ENCODE peak calls at places on chromosomes 7 and 10, in five cellular contexts. One of them, this sample, is unnamed.

GRCh38 chr10:63264852-63265617 is 131.9 kb downstream of the NRBF2 start:
- DNase-seq in anterior cingulate cortex: no peak
- DNase-seq in stimulated activated CD4-positive, alpha-beta T cell treated with anti-CD3 and anti-CD28 coated beads, Interleukin-4, amount 100 ng/mL, for 48 hours: peak
- DNase-seq in sigmoid colon: no peak
- DNase-seq in activated CD4-positive, alpha-beta T cell treated with anti-CD3 and anti-CD28 coated beads for 48 hours: peak
- DNase-seq in this sample: no peak

GRCh38 chr7:158650821-158651225 is 53.8 kb downstream of the NCAPG2 start:
- DNase-seq in anterior cingulate cortex: no peak
- DNase-seq in sigmoid colon: no peak
- DNase-seq in activated CD4-positive, alpha-beta T cell treated with anti-CD3 and anti-CD28 coated beads for 48 hours: no peak
- DNase-seq in stimulated activated CD4-positive, alpha-beta T cell treated with anti-CD3 and anti-CD28 coated beads, Interleukin-4, amount 100 ng/mL, for 48 hours: no peak
- DNase-seq in this sample: no peak

GRCh38 chr7:52911795-52912194 is 123.6 kb upstream of the POM121L12 start:
- DNase-seq in sigmoid colon: no peak
- DNase-seq in activated CD4-positive, alpha-beta T cell treated with anti-CD3 and anti-CD28 coated beads for 48 hours: no peak
- DNase-seq in stimulated activated CD4-positive, alpha-beta T cell treated with anti-CD3 and anti-CD28 coated beads, Interleukin-4, amount 100 ng/mL, for 48 hours: no peak
- DNase-seq in anterior cingulate cortex: no peak
- DNase-seq in this sample: no peak

GRCh38 chr10:131214521-131215244 is 96.8 kb downstream of the TCERG1L start:
- DNase-seq in stimulated activated CD4-positive, alpha-beta T cell treated with anti-CD3 and anti-CD28 coated beads, Interleukin-4, amount 100 ng/mL, for 48 hours: no peak
- DNase-seq in anterior cingulate cortex: no peak
- DNase-seq in activated CD4-positive, alpha-beta T cell treated with anti-CD3 and anti-CD28 coated beads for 48 hours: no peak
- DNase-seq in sigmoid colon: no peak
- DNase-seq in this sample: no peak

GRCh38 chr7:80124870-80125269 is 9.8 kb upstream of the GNAI1 start:
- DNase-seq in sigmoid colon: no peak
- DNase-seq in stimulated activated CD4-positive, alpha-beta T cell treated with anti-CD3 and anti-CD28 coated beads, Interleukin-4, amount 100 ng/mL, for 48 hours: no peak
- DNase-seq in activated CD4-positive, alpha-beta T cell treated with anti-CD3 and anti-CD28 coated beads for 48 hours: no peak
- DNase-seq in anterior cingulate cortex: no peak
- DNase-seq in this sample: no peak

GRCh38 chr7:51031216-51031615 is 248.5 kb upstream of the GRB10 start:
- DNase-seq in sigmoid colon: no peak
- DNase-seq in anterior cingulate cortex: no peak
- DNase-seq in activated CD4-positive, alpha-beta T cell treated with anti-CD3 and anti-CD28 coated beads for 48 hours: no peak
- DNase-seq in stimulated activated CD4-positive, alpha-beta T cell treated with anti-CD3 and anti-CD28 coated beads, Interleukin-4, amount 100 ng/mL, for 48 hours: no peak
- DNase-seq in this sample: no peak

GRCh38 chr10:51129946-51130554 is 55.8 kb downstream of the PRKG1 start:
- DNase-seq in activated CD4-positive, alpha-beta T cell treated with anti-CD3 and anti-CD28 coated beads for 48 hours: no peak
- DNase-seq in anterior cingulate cortex: no peak
- DNase-seq in sigmoid colon: no peak
- DNase-seq in stimulated activated CD4-positive, alpha-beta T cell treated with anti-CD3 and anti-CD28 coated beads, Interleukin-4, amount 100 ng/mL, for 48 hours: no peak
- DNase-seq in this sample: no peak

GRCh38 chr7:47516985-47517590 is 64.8 kb downstream of the TNS3 start:
- DNase-seq in anterior cingulate cortex: no peak
- DNase-seq in stimulated activated CD4-positive, alpha-beta T cell treated with anti-CD3 and anti-CD28 coated beads, Interleukin-4, amount 100 ng/mL, for 48 hours: no peak
- DNase-seq in sigmoid colon: no peak
- DNase-seq in activated CD4-positive, alpha-beta T cell treated with anti-CD3 and anti-CD28 coated beads for 48 hours: no peak
- DNase-seq in this sample: no peak

GRCh38 chr7:64999165-65000004 is 7.1 kb downstream of the ERV3-1 start:
- DNase-seq in anterior cingulate cortex: no peak
- DNase-seq in sigmoid colon: no peak
- DNase-seq in activated CD4-positive, alpha-beta T cell treated with anti-CD3 and anti-CD28 coated beads for 48 hours: no peak
- DNase-seq in stimulated activated CD4-positive, alpha-beta T cell treated with anti-CD3 and anti-CD28 coated beads, Interleukin-4, amount 100 ng/mL, for 48 hours: no peak
- DNase-seq in this sample: no peak

GRCh38 chr7:74180866-74181265 is 6.7 kb downstream of the EIF4H start:
- DNase-seq in sigmoid colon: no peak
- DNase-seq in anterior cingulate cortex: no peak
- DNase-seq in activated CD4-positive, alpha-beta T cell treated with anti-CD3 and anti-CD28 coated beads for 48 hours: no peak
- DNase-seq in stimulated activated CD4-positive, alpha-beta T cell treated with anti-CD3 and anti-CD28 coated beads, Interleukin-4, amount 100 ng/mL, for 48 hours: no peak
- DNase-seq in this sample: no peak

GRCh38 chr10:96359616-96360015 is 814 bp upstream of the OPALIN start:
- DNase-seq in anterior cingulate cortex: no peak
- DNase-seq in activated CD4-positive, alpha-beta T cell treated with anti-CD3 and anti-CD28 coated beads for 48 hours: no peak
- DNase-seq in stimulated activated CD4-positive, alpha-beta T cell treated with anti-CD3 and anti-CD28 coated beads, Interleukin-4, amount 100 ng/mL, for 48 hours: no peak
- DNase-seq in sigmoid colon: no peak
- DNase-seq in this sample: no peak

GRCh38 chr10:124875596-124875995 is 66.3 kb upstream of the ZRANB1 start:
- DNase-seq in anterior cingulate cortex: no peak
- DNase-seq in activated CD4-positive, alpha-beta T cell treated with anti-CD3 and anti-CD28 coated beads for 48 hours: no peak
- DNase-seq in sigmoid colon: no peak
- DNase-seq in stimulated activated CD4-positive, alpha-beta T cell treated with anti-CD3 and anti-CD28 coated beads, Interleukin-4, amount 100 ng/mL, for 48 hours: no peak
- DNase-seq in this sample: no peak

GRCh38 chr7:149750122-149750845 is 23.1 kb downstream of the ZNF467 start:
- DNase-seq in sigmoid colon: no peak
- DNase-seq in activated CD4-positive, alpha-beta T cell treated with anti-CD3 and anti-CD28 coated beads for 48 hours: no peak
- DNase-seq in anterior cingulate cortex: no peak
- DNase-seq in stimulated activated CD4-positive, alpha-beta T cell treated with anti-CD3 and anti-CD28 coated beads, Interleukin-4, amount 100 ng/mL, for 48 hours: no peak
- DNase-seq in this sample: no peak

GRCh38 chr10:44400553-44400952 is 15.7 kb upstream of the CXCL12 start:
- DNase-seq in activated CD4-positive, alpha-beta T cell treated with anti-CD3 and anti-CD28 coated beads for 48 hours: no peak
- DNase-seq in anterior cingulate cortex: no peak
- DNase-seq in sigmoid colon: no peak
- DNase-seq in stimulated activated CD4-positive, alpha-beta T cell treated with anti-CD3 and anti-CD28 coated beads, Interleukin-4, amount 100 ng/mL, for 48 hours: no peak
- DNase-seq in this sample: no peak

GRCh38 chr7:69643708-69644445 is 45.6 kb downstream of the AUTS2 start:
- DNase-seq in anterior cingulate cortex: no peak
- DNase-seq in stimulated activated CD4-positive, alpha-beta T cell treated with anti-CD3 and anti-CD28 coated beads, Interleukin-4, amount 100 ng/mL, for 48 hours: no peak
- DNase-seq in sigmoid colon: no peak
- DNase-seq in activated CD4-positive, alpha-beta T cell treated with anti-CD3 and anti-CD28 coated beads for 48 hours: no peak
- DNase-seq in this sample: no peak

GRCh38 chr10:18572959-18573561 is 78.3 kb downstream of the NSUN6 start:
- DNase-seq in activated CD4-positive, alpha-beta T cell treated with anti-CD3 and anti-CD28 coated beads for 48 hours: no peak
- DNase-seq in sigmoid colon: no peak
- DNase-seq in anterior cingulate cortex: no peak
- DNase-seq in stimulated activated CD4-positive, alpha-beta T cell treated with anti-CD3 and anti-CD28 coated beads, Interleukin-4, amount 100 ng/mL, for 48 hours: no peak
- DNase-seq in this sample: no peak

GRCh38 chr7:68925241-68925640 is 673.0 kb upstream of the AUTS2 start:
- DNase-seq in stimulated activated CD4-positive, alpha-beta T cell treated with anti-CD3 and anti-CD28 coated beads, Interleukin-4, amount 100 ng/mL, for 48 hours: no peak
- DNase-seq in sigmoid colon: no peak
- DNase-seq in anterior cingulate cortex: no peak
- DNase-seq in activated CD4-positive, alpha-beta T cell treated with anti-CD3 and anti-CD28 coated beads for 48 hours: no peak
- DNase-seq in this sample: no peak

GRCh38 chr10:3848768-3849643 is 64.0 kb upstream of the KLF6 start:
- DNase-seq in sigmoid colon: no peak
- DNase-seq in anterior cingulate cortex: no peak
- DNase-seq in activated CD4-positive, alpha-beta T cell treated with anti-CD3 and anti-CD28 coated beads for 48 hours: peak
- DNase-seq in stimulated activated CD4-positive, alpha-beta T cell treated with anti-CD3 and anti-CD28 coated beads, Interleukin-4, amount 100 ng/mL, for 48 hours: no peak
- DNase-seq in this sample: no peak

GRCh38 chr7:28921822-28922221 is 36.3 kb downstream of the TRIL start:
- DNase-seq in anterior cingulate cortex: peak
- DNase-seq in activated CD4-positive, alpha-beta T cell treated with anti-CD3 and anti-CD28 coated beads for 48 hours: peak
- DNase-seq in sigmoid colon: peak
- DNase-seq in stimulated activated CD4-positive, alpha-beta T cell treated with anti-CD3 and anti-CD28 coated beads, Interleukin-4, amount 100 ng/mL, for 48 hours: peak
- DNase-seq in this sample: no peak

GRCh38 chr10:43863859-43864591 is 215.3 kb upstream of the ZNF32 start:
- DNase-seq in activated CD4-positive, alpha-beta T cell treated with anti-CD3 and anti-CD28 coated beads for 48 hours: no peak
- DNase-seq in anterior cingulate cortex: no peak
- DNase-seq in stimulated activated CD4-positive, alpha-beta T cell treated with anti-CD3 and anti-CD28 coated beads, Interleukin-4, amount 100 ng/mL, for 48 hours: no peak
- DNase-seq in sigmoid colon: no peak
- DNase-seq in this sample: peak

GRCh38 chr10:52314822-52315552 is 906 bp downstream of the DKK1 start:
- DNase-seq in sigmoid colon: no peak
- DNase-seq in stimulated activated CD4-positive, alpha-beta T cell treated with anti-CD3 and anti-CD28 coated beads, Interleukin-4, amount 100 ng/mL, for 48 hours: no peak
- DNase-seq in anterior cingulate cortex: peak
- DNase-seq in activated CD4-positive, alpha-beta T cell treated with anti-CD3 and anti-CD28 coated beads for 48 hours: peak
- DNase-seq in this sample: no peak

This sample was measured in sciatic nerve.